ENCODE peak calls at places on chromosome 3, in eight cellular contexts. K, Z, L, X, M, H, C and E are unnamed samples.

GRCh38 chr3:4995500-4996053 is 16.3 kb downstream of the BHLHE40 start:
- DNase-seq in K (peak), Z (no peak), L (no peak), X (no peak), M (no peak), H (no peak), C (no peak), E (no peak)

GRCh38 chr3:116835658-116836057 is 126.1 kb downstream of the TUSC7 start:
- DNase-seq in K (no peak), Z (no peak), L (no peak), X (no peak), M (no peak), H (no peak), C (no peak), E (no peak)

GRCh38 chr3:116318370-116318769 is 126.9 kb downstream of the LSAMP start:
- DNase-seq in K (no peak), Z (no peak), L (no peak), X (no peak), M (no peak), H (no peak), C (no peak), E (no peak)

GRCh38 chr3:166283856-166284255 is 446.6 kb upstream of the BCHE start:
- DNase-seq in K (no peak), Z (no peak), L (no peak), X (no peak), M (no peak), H (no peak), C (no peak), E (no peak)

GRCh38 chr3:184748219-184749135 is 36.6 kb upstream of the MAGEF1 start:
- DNase-seq in K (no peak), Z (no peak), L (peak), X (no peak), M (no peak), H (no peak), C (no peak), E (peak)

GRCh38 chr3:154122096-154122911 is 1.1 kb downstream of the ARHGEF26 start:
- DNase-seq in K (no peak), Z (no peak), L (no peak), X (no peak), M (no peak), H (no peak), C (no peak), E (peak)

GRCh38 chr3:82000773-82001172 is 239.3 kb upstream of the GBE1 start:
- DNase-seq in K (no peak), Z (no peak), L (no peak), X (no peak), M (no peak), H (no peak), C (no peak), E (no peak)

GRCh38 chr3:157329541-157329940 is 107.1 kb upstream of the PTX3 start:
- DNase-seq in K (no peak), Z (no peak), L (no peak), X (no peak), M (no peak), H (no peak), C (no peak), E (no peak)

GRCh38 chr3:49422379-49423248 is at the start of gene AMT:
- DNase-seq in K (no peak), Z (no peak), L (no peak), X (no peak), M (no peak), H (no peak), C (no peak), E (no peak)

GRCh38 chr3:44914936-44915335 is 40.5 kb downstream of the TGM4 start:
- DNase-seq in K (no peak), Z (no peak), L (no peak), X (no peak), M (no peak), H (no peak), C (no peak), E (no peak)